ENCODE peak calls at places on chromosome 1, in five cellular contexts. V, O, R, P and G are unnamed samples.

GRCh38 chr1:244092293-244093264 is 41.5 kb downstream of the ZBTB18 start:
- DNase-seq in V (no peak), O (no peak), R (peak), P (no peak), G (no peak)

GRCh38 chr1:153352523-153352922 is 3.9 kb upstream of the PGLYRP4 start:
- DNase-seq in V (peak), O (peak), R (peak), P (peak), G (peak)

GRCh38 chr1:241551759-241552638 is 19.8 kb downstream of the KMO start:
- DNase-seq in V (peak), O (peak), R (no peak), P (no peak), G (no peak)

GRCh38 chr1:68358439-68358838 is 91.3 kb downstream of the RPE65 start:
- DNase-seq in V (no peak), O (no peak), R (no peak), P (no peak), G (no peak)

GRCh38 chr1:226762988-226763740 is 24.1 kb upstream of the ITPKB start:
- DNase-seq in V (no peak), O (no peak), R (peak), P (no peak), G (no peak)

GRCh38 chr1:112504666-112505399 is 3.9 kb upstream of the WNT2B start:
- DNase-seq in V (no peak), O (no peak), R (no peak), P (no peak), G (peak)

GRCh38 chr1:240609527-240610060 is 2.4 kb downstream of the GREM2 start:
- DNase-seq in V (no peak), O (no peak), R (no peak), P (no peak), G (no peak)

GRCh38 chr1:1250828-1251284 is 4.3 kb upstream of the C1QTNF12 start:
- DNase-seq in V (no peak), O (peak), R (no peak), P (no peak), G (no peak)

GRCh38 chr1:84156210-84156621 is 12.1 kb downstream of the PRKACB start:
- DNase-seq in V (no peak), O (no peak), R (peak), P (no peak), G (no peak)

DNA sequence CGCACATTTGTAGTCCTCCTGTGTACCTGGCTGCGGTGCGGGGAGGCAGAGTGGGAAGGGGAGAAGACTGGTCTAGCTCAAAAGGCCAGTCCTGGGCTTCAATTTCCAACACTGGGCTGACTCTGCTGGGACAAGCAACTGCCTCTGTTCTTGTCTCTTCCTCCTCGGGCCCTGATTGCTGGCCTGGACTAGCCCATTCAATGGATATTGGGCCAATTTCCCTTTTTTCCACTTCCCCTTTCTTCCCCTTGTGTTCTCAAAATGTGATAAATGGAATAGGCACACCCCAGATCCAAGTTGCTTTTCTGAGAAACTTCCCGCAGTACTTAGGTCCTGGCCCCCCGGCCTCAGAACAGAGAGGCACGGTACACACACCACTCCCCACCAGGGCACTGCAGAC is 48.2 kb downstream of the SPSB1 start:
- DNase-seq in V (no peak), O (no peak), R (no peak), P (no peak), G (no peak)
- H3K4me3 ChIP-seq in V (no peak), O (no peak), R (no peak), P (no peak), G (no peak)

DNA sequence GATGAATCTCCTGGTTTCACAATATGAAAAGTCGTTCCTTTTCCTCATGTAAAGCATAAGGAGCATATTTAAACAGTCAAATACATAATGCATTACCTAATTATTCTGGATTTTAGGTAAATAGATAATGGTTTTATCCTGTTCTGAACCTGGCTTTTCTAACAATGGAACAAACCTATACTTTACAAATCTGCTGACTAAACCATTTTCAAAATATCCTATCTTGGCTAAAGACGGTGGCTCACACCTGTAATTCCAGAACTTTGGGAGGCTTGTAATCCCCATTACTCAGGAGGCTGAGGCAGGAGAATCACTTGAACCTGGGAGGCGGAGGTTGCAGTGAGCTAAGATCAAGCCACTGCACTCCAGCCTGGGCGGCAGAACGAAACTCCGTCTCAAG is 2.9 kb downstream of the SMIM12 start:
- DNase-seq in V (no peak), O (no peak), R (no peak), P (no peak), G (no peak)
- TF ChIP-seq POLR2A in V (no peak), O (no peak), R (no peak), P (no peak), G (no peak)

GRCh38 chr1:154501423-154502065 is 475 bp upstream of the TDRD10 start:
- DNase-seq in V (peak), O (peak), R (no peak), P (no peak), G (peak)

GRCh38 chr1:154499446-154499845 is 2.6 kb upstream of the TDRD10 start:
- DNase-seq in V (no peak), O (no peak), R (no peak), P (no peak), G (no peak)

GRCh38 chr1:154502742-154503111 is 515 bp upstream of the SHE start:
- DNase-seq in V (no peak), O (no peak), R (no peak), P (no peak), G (peak)

GRCh38 chr1:154502066-154502741 is at the start of the genes SHE and TDRD10:
- DNase-seq in V (no peak), O (peak), R (no peak), P (no peak), G (peak)

DNA sequence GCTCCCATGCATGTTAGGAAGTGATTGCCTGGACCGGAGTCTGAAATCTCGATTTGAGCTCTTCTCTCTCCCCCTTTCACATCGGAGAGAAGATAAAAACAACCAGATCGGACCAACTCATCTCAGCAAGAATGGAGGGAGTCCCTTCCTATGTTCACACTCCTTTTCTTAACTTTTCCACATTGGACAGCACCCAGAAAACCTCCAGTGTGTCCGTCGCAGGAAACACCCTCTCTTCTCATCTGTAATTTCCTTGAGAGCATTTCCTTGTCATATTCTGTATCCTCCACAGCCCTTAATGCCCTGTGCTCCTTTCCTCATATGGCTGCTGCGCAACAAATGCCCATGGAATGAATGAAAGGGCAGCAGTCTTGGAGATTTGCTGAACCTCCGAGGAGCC is 1.5 kb upstream of the TDRD10 start:
- DNase-seq in V (no peak), O (no peak), R (no peak), P (no peak), G (no peak)
- H3K4me3 ChIP-seq in V (peak), O (peak), R (no peak), P (no peak), G (no peak)

GRCh38 chr1:211830330-211831142 is at the start of gene LPGAT1:
- DNase-seq in V (peak), O (peak), R (peak), P (peak), G (peak)
- TF ChIP-seq POLR2A in V (no peak), O (peak), R (no peak), P (peak), G (no peak)

GRCh38 chr1:180101411-180101810 is 53.3 kb upstream of the QSOX1 start:
- DNase-seq in V (no peak), O (no peak), R (no peak), P (no peak), G (no peak)
- H3K4me3 ChIP-seq in V (no peak), O (no peak), R (no peak), P (no peak), G (no peak)

GRCh38 chr1:150154143-150154542 is 4.4 kb downstream of the PLEKHO1 start:
- DNase-seq in V (peak), O (no peak), R (no peak), P (no peak), G (peak)

GRCh38 chr1:150152182-150152536 is 2.4 kb downstream of the PLEKHO1 start:
- DNase-seq in V (peak), O (no peak), R (no peak), P (no peak), G (no peak)

GRCh38 chr1:150156868-150157603 is 7.3 kb downstream of the PLEKHO1 start:
- DNase-seq in V (no peak), O (no peak), R (no peak), P (no peak), G (no peak)

GRCh38 chr1:150152772-150153461 is 3.2 kb downstream of the PLEKHO1 start:
- DNase-seq in V (peak), O (no peak), R (no peak), P (no peak), G (no peak)

DNA sequence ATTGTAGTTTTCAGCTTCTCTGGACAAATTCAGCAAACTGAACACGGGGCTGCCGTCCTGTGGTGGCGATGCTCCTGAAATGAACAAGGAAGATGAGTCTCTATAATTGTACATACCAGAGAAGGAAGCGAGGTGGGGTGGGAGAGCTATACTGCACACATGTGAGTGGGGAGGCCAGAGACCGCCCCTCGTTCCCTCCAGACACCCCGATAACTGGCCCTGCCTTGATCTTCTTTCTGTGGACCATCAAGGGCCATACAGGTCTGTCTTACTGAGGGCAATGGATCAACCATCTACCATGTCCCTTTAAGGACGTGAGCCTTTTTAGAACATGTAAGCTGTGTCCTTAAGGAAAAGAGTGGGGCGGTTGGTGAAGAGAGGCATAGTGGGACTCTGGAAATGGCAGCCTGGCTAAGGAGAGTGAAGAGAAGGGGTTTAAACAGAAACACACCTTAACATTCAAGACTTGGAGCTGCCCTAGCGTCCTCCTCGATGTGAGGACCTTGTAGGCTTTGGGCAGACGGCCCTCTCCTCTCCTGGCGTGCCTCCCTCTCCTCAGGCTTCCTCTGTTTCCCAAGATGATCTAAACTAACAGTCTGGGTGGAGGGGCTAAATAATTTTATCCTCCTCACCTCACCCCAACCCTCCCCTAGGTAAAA is 5.8 kb downstream of the PLEKHO1 start:
- DNase-seq in V (no peak), O (no peak), R (no peak), P (no peak), G (no peak)
- TF ChIP-seq POLR2A in V (no peak), O (no peak), R (no peak), P (no peak), G (no peak)

GRCh38 chr1:94396356-94396755 is 21.8 kb upstream of the ABCD3 start:
- DNase-seq in V (no peak), O (no peak), R (no peak), P (no peak), G (no peak)
- H3K4me3 ChIP-seq in V (no peak), O (no peak), R (no peak), P (no peak), G (no peak)

DNA sequence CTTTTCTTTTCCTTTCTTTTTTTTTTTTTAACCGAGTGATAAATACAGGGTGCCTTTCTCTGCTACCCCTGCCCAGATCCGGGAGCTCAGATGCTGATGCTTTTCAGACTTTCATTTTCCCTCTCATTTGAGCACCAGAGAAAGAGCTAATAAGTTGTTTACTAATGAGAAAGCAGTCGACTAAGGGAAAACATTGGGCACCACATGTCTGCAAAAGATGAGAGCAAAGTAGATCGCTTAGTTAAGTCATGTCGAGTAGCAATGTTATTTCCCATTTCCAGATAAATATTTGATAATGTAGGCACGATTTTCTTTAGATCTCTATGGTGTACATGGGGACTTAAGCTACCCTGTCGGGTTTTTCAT is 1.1 kb downstream of the PKN2 start:
- DNase-seq in V (no peak), O (no peak), R (peak), P (no peak), G (no peak)
- TF ChIP-seq POLR2A in V (no peak), O (no peak), R (no peak), P (no peak), G (no peak)